ENCODE peak calls at places on chromosomes 2 and 18, in five cellular contexts. S is GM04503, X is T-cell, N is amniotic epithelial cell, L is hippocampal formation. C is an unnamed sample.

GRCh38 chr2:172153161-172153560 is 50.5 kb upstream of the DLX2 start:
- DNase-seq in S (no peak), X (no peak), N (no peak), L (no peak), C (no peak)

GRCh38 chr2:128425216-128425615 is 106.5 kb upstream of the HS6ST1 start:
- DNase-seq in S (no peak), X (no peak), N (no peak), L (no peak), C (no peak)

GRCh38 chr2:37689751-37690150 is 18.3 kb upstream of the CDC42EP3 start:
- DNase-seq in S (no peak), X (no peak), N (no peak), L (no peak), C (no peak)

GRCh38 chr2:73223821-73224220 is 9.2 kb downstream of the PRADC1 start:
- DNase-seq in S (no peak), X (no peak), N (no peak), L (no peak), C (no peak)

GRCh38 chr2:99035920-99036319 is 99.9 kb upstream of the CRACDL start:
- DNase-seq in S (no peak), X (no peak), N (no peak), L (no peak), C (no peak)

GRCh38 chr2:11761259-11761658 is 14.8 kb downstream of the LPIN1 start:
- DNase-seq in S (no peak), X (no peak), N (no peak), L (no peak), C (no peak)

GRCh38 chr2:28624798-28625701 is 126.6 kb upstream of the PPP1CB start:
- DNase-seq in S (no peak), X (peak; percentile 58), N (no peak), L (no peak), C (peak; percentile 70)

GRCh38 chr18:28357785-28358401 is 181.0 kb upstream of the CDH2 start:
- DNase-seq in S (no peak), X (no peak), N (peak; percentile 14), L (no peak), C (no peak)

GRCh38 chr18:77299706-77300105 is 50.1 kb downstream of the GALR1 start:
- DNase-seq in S (no peak), X (no peak), N (no peak), L (no peak), C (no peak)

GRCh38 chr2:161044095-161044874 is 115.9 kb upstream of the TANK start:
- DNase-seq in S (no peak), X (no peak), N (peak; percentile 93), L (no peak), C (no peak)

GRCh38 chr2:105261061-105261460 is 19.5 kb downstream of the GPR45 start:
- DNase-seq in S (peak; percentile 83), X (no peak), N (peak; percentile 99), L (no peak), C (no peak)

GRCh38 chr18:35469696-35470095 is 28.1 kb downstream of the INO80C start:
- DNase-seq in S (no peak), X (no peak), N (no peak), L (no peak), C (no peak)

C was measured in activated T-helper 1 cell treated with anti-CD3 and anti-CD28 coated beads, Interleukin-12 subunit alpha, Interleukin-12 subunit beta, Interleukin-2, Interleukin-4 antibody, amounts not matched to agents 30 ng/mL and 10 ng/mL and 1 ng/mL, durations not matched to agents 14 hours and 24 hours and 36 hours.